ENCODE peak calls at places on chromosomes 3 and 15, in five cellular contexts. One of them, this sample, is unnamed.
A peak's percentile ranks its signal among the peaks of the same experiment; 100 is the strongest.

GRCh38 chr3:37904614-37905047 is 43.0 kb downstream of the CTDSPL start:
- DNase-seq in Calu3: no peak
- DNase-seq in suprapubic skin: no peak
- DNase-seq in foreskin fibroblast: peak; percentile 53
- DNase-seq in tibial nerve: no peak
- DNase-seq in this sample: no peak

GRCh38 chr3:108036984-108037741 is 53.7 kb downstream of the CD47 start:
- DNase-seq in Calu3: no peak
- DNase-seq in suprapubic skin: no peak
- DNase-seq in foreskin fibroblast: peak; percentile 32
- DNase-seq in tibial nerve: no peak
- DNase-seq in this sample: no peak

GRCh38 chr3:146491303-146491702 is 21.9 kb upstream of the PLSCR2 start:
- DNase-seq in Calu3: no peak
- DNase-seq in suprapubic skin: no peak
- DNase-seq in foreskin fibroblast: peak; percentile 53
- DNase-seq in tibial nerve: no peak
- DNase-seq in this sample: no peak

GRCh38 chr15:62698646-62699045 is 343.9 kb upstream of the TPM1 start:
- DNase-seq in Calu3: no peak
- DNase-seq in suprapubic skin: no peak
- DNase-seq in foreskin fibroblast: no peak
- DNase-seq in tibial nerve: no peak
- DNase-seq in this sample: no peak

GRCh38 chr15:59532770-59533379 is 78.7 kb upstream of the GCNT3 start:
- DNase-seq in Calu3: peak; percentile 67
- DNase-seq in suprapubic skin: no peak
- DNase-seq in foreskin fibroblast: peak; percentile 10
- DNase-seq in tibial nerve: no peak
- DNase-seq in this sample: peak; percentile 52

GRCh38 chr3:65851827-65852226 is 186.9 kb downstream of the MAGI1 start:
- DNase-seq in Calu3: no peak
- DNase-seq in suprapubic skin: no peak
- DNase-seq in foreskin fibroblast: peak; percentile 26
- DNase-seq in tibial nerve: no peak
- DNase-seq in this sample: no peak

GRCh38 chr3:195139876-195140240 is 131.1 kb downstream of the XXYLT1 start:
- DNase-seq in Calu3: no peak
- DNase-seq in suprapubic skin: no peak
- DNase-seq in foreskin fibroblast: peak; percentile 35
- DNase-seq in tibial nerve: no peak
- DNase-seq in this sample: no peak

GRCh38 chr15:58046467-58046866 is 19.0 kb downstream of the ALDH1A2 start:
- DNase-seq in Calu3: no peak
- DNase-seq in suprapubic skin: no peak
- DNase-seq in foreskin fibroblast: no peak
- DNase-seq in tibial nerve: no peak
- DNase-seq in this sample: no peak

GRCh38 chr3:169347597-169347996 is 315.9 kb downstream of the MECOM start:
- DNase-seq in Calu3: no peak
- DNase-seq in suprapubic skin: no peak
- DNase-seq in foreskin fibroblast: no peak
- DNase-seq in tibial nerve: no peak
- DNase-seq in this sample: no peak

GRCh38 chr3:169348276-169348675 is 315.2 kb downstream of the MECOM start:
- DNase-seq in Calu3: no peak
- DNase-seq in suprapubic skin: no peak
- DNase-seq in foreskin fibroblast: no peak
- DNase-seq in tibial nerve: no peak
- DNase-seq in this sample: no peak

GRCh38 chr3:169344465-169344864 is 319.0 kb downstream of the MECOM start:
- DNase-seq in Calu3: no peak
- DNase-seq in suprapubic skin: no peak
- DNase-seq in foreskin fibroblast: no peak
- DNase-seq in tibial nerve: no peak
- DNase-seq in this sample: no peak

GRCh38 chr3:169342652-169343051 is 320.9 kb downstream of the MECOM start:
- DNase-seq in Calu3: no peak
- DNase-seq in suprapubic skin: no peak
- DNase-seq in foreskin fibroblast: no peak
- DNase-seq in tibial nerve: no peak
- DNase-seq in this sample: no peak

GRCh38 chr3:169345662-169346331 is 317.7 kb downstream of the MECOM start:
- DNase-seq in Calu3: peak; percentile 30
- DNase-seq in suprapubic skin: no peak
- DNase-seq in foreskin fibroblast: no peak
- DNase-seq in tibial nerve: no peak
- DNase-seq in this sample: no peak
- TF ChIP-seq CTCF in Calu3: no peak
- TF ChIP-seq CTCF in suprapubic skin: no peak
- TF ChIP-seq CTCF in foreskin fibroblast: no peak
- TF ChIP-seq CTCF in tibial nerve: no peak
- TF ChIP-seq CTCF in this sample: no peak

DNA sequence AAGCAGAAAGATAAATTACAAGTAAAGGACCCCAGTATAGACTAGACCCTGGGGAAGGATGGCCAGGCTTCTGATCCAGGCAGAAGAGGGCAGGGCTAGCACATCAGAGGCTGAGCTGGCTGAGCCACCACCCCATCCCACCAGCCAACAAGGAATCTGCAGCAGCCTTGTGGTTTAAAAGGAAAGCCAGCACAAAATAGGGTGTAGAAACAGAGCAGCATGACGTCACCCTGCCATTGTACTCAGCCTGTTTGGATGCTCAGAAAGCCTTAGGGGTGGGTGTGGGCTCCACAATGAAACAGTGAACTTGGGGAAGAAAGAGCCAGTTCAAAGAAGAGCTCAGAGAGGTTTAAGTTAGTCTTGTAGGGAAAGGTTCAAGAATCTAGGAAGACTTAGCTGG is 28.2 kb downstream of the DUOX1 start:
- DNase-seq in Calu3: no peak
- DNase-seq in suprapubic skin: no peak
- DNase-seq in foreskin fibroblast: peak; percentile 71
- DNase-seq in tibial nerve: peak; percentile 27
- DNase-seq in this sample: no peak
- TF ChIP-seq CTCF in Calu3: no peak
- TF ChIP-seq CTCF in suprapubic skin: no peak
- TF ChIP-seq CTCF in foreskin fibroblast: no peak
- TF ChIP-seq CTCF in tibial nerve: no peak
- TF ChIP-seq CTCF in this sample: no peak

GRCh38 chr15:27681038-27681437 is 418.1 kb downstream of the OCA2 start:
- DNase-seq in Calu3: no peak
- DNase-seq in suprapubic skin: peak; percentile 0
- DNase-seq in foreskin fibroblast: no peak
- DNase-seq in tibial nerve: no peak
- DNase-seq in this sample: no peak

GRCh38 chr15:27679203-27679602 is 419.9 kb downstream of the OCA2 start:
- DNase-seq in Calu3: no peak
- DNase-seq in suprapubic skin: no peak
- DNase-seq in foreskin fibroblast: no peak
- DNase-seq in tibial nerve: no peak
- DNase-seq in this sample: no peak

GRCh38 chr15:27677951-27678350 is 421.2 kb downstream of the OCA2 start:
- DNase-seq in Calu3: no peak
- DNase-seq in suprapubic skin: no peak
- DNase-seq in foreskin fibroblast: no peak
- DNase-seq in tibial nerve: no peak
- DNase-seq in this sample: no peak

GRCh38 chr15:27676647-27677046 is 422.5 kb downstream of the OCA2 start:
- DNase-seq in Calu3: no peak
- DNase-seq in suprapubic skin: no peak
- DNase-seq in foreskin fibroblast: no peak
- DNase-seq in tibial nerve: no peak
- DNase-seq in this sample: no peak

DNA sequence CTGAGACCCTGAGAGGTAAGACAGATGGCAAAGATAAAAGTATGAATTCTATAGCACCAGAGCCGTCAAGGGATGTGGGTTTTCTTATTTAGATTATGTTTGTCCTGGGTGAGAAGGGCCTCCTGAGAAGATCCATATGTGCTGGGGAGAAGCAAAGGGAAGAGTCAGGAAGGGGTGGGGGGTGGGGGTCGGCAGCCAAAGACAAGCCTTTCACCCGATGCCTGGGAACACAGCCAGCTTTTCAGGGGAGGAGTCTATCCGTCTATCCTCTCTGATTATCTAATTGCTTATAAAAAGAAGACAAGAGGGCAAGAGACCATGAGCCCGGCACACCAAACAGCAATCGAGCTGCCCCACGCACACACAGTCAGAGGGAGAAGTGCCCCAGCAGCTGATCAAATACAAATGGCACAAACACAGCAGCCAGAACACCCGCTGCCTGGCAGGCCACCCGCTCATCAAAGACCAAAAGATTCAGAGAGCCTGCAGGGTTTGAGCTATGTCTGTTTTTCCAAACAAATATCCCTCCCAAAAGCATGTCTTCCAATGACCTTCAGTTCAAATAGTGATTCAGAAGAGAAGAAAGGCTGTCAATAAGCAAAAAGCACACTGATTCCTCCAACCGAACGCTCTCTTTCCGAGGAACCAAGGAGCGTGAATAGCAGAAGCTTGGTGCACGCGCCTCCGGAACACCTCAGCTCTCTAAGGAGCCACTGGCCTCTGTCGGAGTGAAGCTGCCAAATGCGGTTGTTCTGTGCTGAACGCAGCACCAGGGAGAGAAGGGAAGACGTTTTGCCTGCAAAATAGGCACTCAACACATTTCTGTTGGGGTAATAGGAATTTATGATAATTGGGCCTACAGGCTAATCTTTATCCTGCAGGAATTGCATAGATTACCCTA is 419.2 kb downstream of the OCA2 start:
- DNase-seq in Calu3: no peak
- DNase-seq in suprapubic skin: no peak
- DNase-seq in foreskin fibroblast: no peak
- DNase-seq in tibial nerve: no peak
- DNase-seq in this sample: no peak
- TF ChIP-seq CTCF in Calu3: no peak
- TF ChIP-seq CTCF in suprapubic skin: no peak
- TF ChIP-seq CTCF in foreskin fibroblast: no peak
- TF ChIP-seq CTCF in tibial nerve: no peak
- TF ChIP-seq CTCF in this sample: no peak

GRCh38 chr3:114005406-114005987 is 50.8 kb downstream of the CCDC191 start:
- DNase-seq in Calu3: no peak
- DNase-seq in suprapubic skin: no peak
- DNase-seq in foreskin fibroblast: no peak
- DNase-seq in tibial nerve: no peak
- DNase-seq in this sample: no peak
- TF ChIP-seq CTCF in Calu3: no peak
- TF ChIP-seq CTCF in suprapubic skin: no peak
- TF ChIP-seq CTCF in foreskin fibroblast: no peak
- TF ChIP-seq CTCF in tibial nerve: no peak
- TF ChIP-seq CTCF in this sample: no peak

DNA sequence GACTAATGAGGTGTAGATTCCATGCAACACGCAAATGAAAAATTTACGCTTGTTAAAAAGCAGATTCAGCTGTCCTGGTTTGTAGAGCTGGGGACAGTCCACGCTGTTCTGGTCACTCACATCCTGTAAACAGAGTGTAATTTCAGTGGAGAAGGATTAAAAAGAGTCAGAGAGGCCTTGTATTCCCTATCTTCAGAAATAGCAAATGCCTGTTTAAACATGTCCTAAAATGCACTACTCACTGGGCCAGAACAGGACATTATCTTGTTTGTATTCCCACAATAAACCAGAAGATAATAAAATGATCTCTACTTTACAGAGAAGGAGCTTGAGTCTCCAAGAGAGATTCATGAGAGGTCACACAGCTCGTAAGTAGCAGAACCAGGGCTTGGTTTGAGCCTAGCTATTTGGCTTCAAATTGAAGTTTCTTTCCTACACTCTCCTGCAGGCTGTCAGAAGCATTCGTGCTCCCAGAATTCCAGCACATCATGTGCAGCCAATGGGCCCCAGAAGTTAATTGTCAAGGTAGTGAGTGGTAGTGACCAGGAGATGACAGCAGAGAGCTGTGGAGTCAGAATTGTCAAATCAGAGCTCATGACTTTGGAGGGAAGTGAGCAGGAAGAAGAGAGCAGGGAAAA is 242.5 kb downstream of the ATP8B4 start:
- DNase-seq in Calu3: no peak
- DNase-seq in suprapubic skin: no peak
- DNase-seq in foreskin fibroblast: no peak
- DNase-seq in tibial nerve: no peak
- DNase-seq in this sample: peak; percentile 27
- TF ChIP-seq CTCF in Calu3: no peak
- TF ChIP-seq CTCF in suprapubic skin: peak; percentile 14
- TF ChIP-seq CTCF in foreskin fibroblast: no peak
- TF ChIP-seq CTCF in tibial nerve: no peak
- TF ChIP-seq CTCF in this sample: no peak

GRCh38 chr3:25904248-25904647 is 114.4 kb downstream of the OXSM start:
- DNase-seq in Calu3: peak; percentile 6
- DNase-seq in suprapubic skin: no peak
- DNase-seq in foreskin fibroblast: no peak
- DNase-seq in tibial nerve: no peak
- DNase-seq in this sample: peak; percentile 14
- TF ChIP-seq CTCF in Calu3: no peak
- TF ChIP-seq CTCF in suprapubic skin: no peak
- TF ChIP-seq CTCF in foreskin fibroblast: no peak
- TF ChIP-seq CTCF in tibial nerve: peak; percentile 11
- TF ChIP-seq CTCF in this sample: no peak

GRCh38 chr3:176814252-176814651 is 383.0 kb downstream of the TBL1XR1 start:
- DNase-seq in Calu3: peak; percentile 75
- DNase-seq in suprapubic skin: no peak
- DNase-seq in foreskin fibroblast: peak; percentile 2
- DNase-seq in tibial nerve: peak; percentile 47
- DNase-seq in this sample: peak; percentile 83
- TF ChIP-seq CTCF in Calu3: peak; percentile 77
- TF ChIP-seq CTCF in suprapubic skin: peak; percentile 37
- TF ChIP-seq CTCF in foreskin fibroblast: peak; percentile 70
- TF ChIP-seq CTCF in tibial nerve: peak; percentile 48
- TF ChIP-seq CTCF in this sample: peak; percentile 37

DNA sequence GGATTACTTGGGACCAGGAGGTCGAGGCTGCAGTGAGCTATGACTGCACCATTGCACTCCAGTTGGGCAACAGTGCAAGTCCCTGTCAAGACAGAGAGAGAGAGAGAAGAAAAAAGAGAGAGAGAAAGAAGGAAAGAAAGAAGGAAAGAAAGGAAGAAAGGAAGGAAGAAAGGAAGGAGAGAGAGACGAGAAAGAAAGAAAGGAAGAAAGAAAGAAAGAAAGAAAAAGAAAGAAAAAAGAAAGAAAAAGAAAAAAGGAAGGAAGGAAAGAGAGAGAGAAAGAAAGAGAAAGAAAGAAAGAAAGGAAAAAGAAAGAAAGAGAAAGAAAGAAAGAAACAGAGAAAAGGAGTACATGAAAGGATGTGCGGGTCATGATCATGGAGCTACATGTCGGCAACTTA is 80.2 kb downstream of the ATP13A4 start:
- DNase-seq in Calu3: no peak
- DNase-seq in suprapubic skin: no peak
- DNase-seq in foreskin fibroblast: no peak
- DNase-seq in tibial nerve: no peak
- DNase-seq in this sample: no peak
- TF ChIP-seq CTCF in Calu3: no peak
- TF ChIP-seq CTCF in suprapubic skin: no peak
- TF ChIP-seq CTCF in foreskin fibroblast: no peak
- TF ChIP-seq CTCF in tibial nerve: no peak
- TF ChIP-seq CTCF in this sample: no peak

GRCh38 chr15:42737529-42738328 is 801 bp upstream of the CDAN1 start:
- DNase-seq in Calu3: peak; percentile 61
- DNase-seq in suprapubic skin: no peak
- DNase-seq in foreskin fibroblast: no peak
- DNase-seq in tibial nerve: no peak
- DNase-seq in this sample: no peak
- TF ChIP-seq CTCF in Calu3: peak; percentile 41
- TF ChIP-seq CTCF in suprapubic skin: peak; percentile 18
- TF ChIP-seq CTCF in foreskin fibroblast: no peak
- TF ChIP-seq CTCF in tibial nerve: no peak
- TF ChIP-seq CTCF in this sample: no peak